ENCODE peak calls at places on chromosomes 12 and 14, in five cellular contexts. One of them, this sample, is unnamed.

GRCh38 chr14:70698288-70698687 is 56.6 kb downstream of the TTC9 start:
- DNase-seq in SK-N-SH: no peak
- DNase-seq in A549: peak
- DNase-seq in IMR-90: peak
- DNase-seq in K562: peak
- DNase-seq in this sample: no peak

GRCh38 chr12:48002773-48003218 is 1.5 kb downstream of the COL2A1 start:
- DNase-seq in SK-N-SH: peak
- DNase-seq in A549: no peak
- DNase-seq in IMR-90: peak
- DNase-seq in K562: no peak
- DNase-seq in this sample: no peak

GRCh38 chr14:81537193-81537592 is 3.5 kb upstream of the SEL1L start:
- DNase-seq in SK-N-SH: no peak
- DNase-seq in A549: no peak
- DNase-seq in IMR-90: no peak
- DNase-seq in K562: no peak
- DNase-seq in this sample: no peak

GRCh38 chr12:54216580-54217308 is 28.0 kb upstream of the SMUG1 start:
- DNase-seq in SK-N-SH: peak
- DNase-seq in A549: peak
- DNase-seq in IMR-90: peak
- DNase-seq in K562: peak
- DNase-seq in this sample: no peak

GRCh38 chr14:54348923-54349615 is 47.7 kb upstream of the CDKN3 start:
- DNase-seq in SK-N-SH: no peak
- DNase-seq in A549: no peak
- DNase-seq in IMR-90: peak
- DNase-seq in K562: no peak
- DNase-seq in this sample: no peak

GRCh38 chr14:74555476-74556050 is 56.5 kb downstream of the LTBP2 start:
- DNase-seq in SK-N-SH: no peak
- DNase-seq in A549: no peak
- DNase-seq in IMR-90: no peak
- DNase-seq in K562: no peak
- DNase-seq in this sample: no peak

GRCh38 chr12:25151476-25151875 is 43.5 kb downstream of the DNAI7 start:
- DNase-seq in SK-N-SH: peak
- DNase-seq in A549: peak
- DNase-seq in IMR-90: peak
- DNase-seq in K562: no peak
- DNase-seq in this sample: no peak

GRCh38 chr12:88865537-88865936 is 285.3 kb upstream of the KITLG start:
- DNase-seq in SK-N-SH: no peak
- DNase-seq in A549: no peak
- DNase-seq in IMR-90: no peak
- DNase-seq in K562: no peak
- DNase-seq in this sample: no peak

GRCh38 chr12:101027816-101028215 is 182.2 kb downstream of the SLC5A8 start:
- DNase-seq in SK-N-SH: no peak
- DNase-seq in A549: no peak
- DNase-seq in IMR-90: no peak
- DNase-seq in K562: no peak
- DNase-seq in this sample: no peak

GRCh38 chr14:22039938-22040780 is 366.5 kb upstream of the OR4E1 start:
- DNase-seq in SK-N-SH: no peak
- DNase-seq in A549: peak
- DNase-seq in IMR-90: no peak
- DNase-seq in K562: no peak
- DNase-seq in this sample: no peak

GRCh38 chr12:57218030-57218853 is 1.6 kb downstream of the NXPH4 start:
- DNase-seq in SK-N-SH: peak
- DNase-seq in A549: no peak
- DNase-seq in IMR-90: peak
- DNase-seq in K562: no peak
- DNase-seq in this sample: no peak

GRCh38 chr12:67367843-67368242 is 98.7 kb downstream of the CAND1 start:
- DNase-seq in SK-N-SH: no peak
- DNase-seq in A549: no peak
- DNase-seq in IMR-90: peak
- DNase-seq in K562: no peak
- DNase-seq in this sample: no peak

GRCh38 chr14:34090451-34090850 is 139.6 kb upstream of the EGLN3 start:
- DNase-seq in SK-N-SH: no peak
- DNase-seq in A549: no peak
- DNase-seq in IMR-90: no peak
- DNase-seq in K562: no peak
- DNase-seq in this sample: no peak

GRCh38 chr12:2094597-2094996 is 41.8 kb downstream of the CACNA1C start:
- DNase-seq in SK-N-SH: no peak
- DNase-seq in A549: no peak
- DNase-seq in IMR-90: peak
- DNase-seq in K562: no peak
- DNase-seq in this sample: no peak

GRCh38 chr14:75825147-75825592 is 156.6 kb downstream of the TGFB3 start:
- DNase-seq in SK-N-SH: no peak
- DNase-seq in A549: no peak
- DNase-seq in IMR-90: no peak
- DNase-seq in K562: no peak
- DNase-seq in this sample: peak

GRCh38 chr12:76571256-76571655 is 11.7 kb upstream of the OSBPL8 start:
- DNase-seq in SK-N-SH: no peak
- DNase-seq in A549: no peak
- DNase-seq in IMR-90: peak
- DNase-seq in K562: no peak
- DNase-seq in this sample: no peak

GRCh38 chr12:29026419-29026818 is 122.7 kb upstream of the FAR2 start:
- DNase-seq in SK-N-SH: no peak
- DNase-seq in A549: no peak
- DNase-seq in IMR-90: no peak
- DNase-seq in K562: no peak
- DNase-seq in this sample: no peak

GRCh38 chr12:90683871-90684270 is 271.1 kb downstream of the CCER1 start:
- DNase-seq in SK-N-SH: no peak
- DNase-seq in A549: no peak
- DNase-seq in IMR-90: no peak
- DNase-seq in K562: no peak
- DNase-seq in this sample: no peak

GRCh38 chr14:85444685-85445084 is 85.3 kb upstream of the FLRT2 start:
- DNase-seq in SK-N-SH: peak
- DNase-seq in A549: no peak
- DNase-seq in IMR-90: peak
- DNase-seq in K562: no peak
- DNase-seq in this sample: no peak

GRCh38 chr14:100679707-100680438 is 46.8 kb upstream of the DLK1 start:
- DNase-seq in SK-N-SH: no peak
- DNase-seq in A549: no peak
- DNase-seq in IMR-90: peak
- DNase-seq in K562: no peak
- DNase-seq in this sample: no peak

GRCh38 chr12:88698471-88698870 is 118.2 kb upstream of the KITLG start:
- DNase-seq in SK-N-SH: peak
- DNase-seq in A549: no peak
- DNase-seq in IMR-90: no peak
- DNase-seq in K562: no peak
- DNase-seq in this sample: no peak

GRCh38 chr12:42609605-42610004 is 20.1 kb upstream of the PRICKLE1 start:
- DNase-seq in SK-N-SH: no peak
- DNase-seq in A549: no peak
- DNase-seq in IMR-90: peak
- DNase-seq in K562: no peak
- DNase-seq in this sample: no peak

GRCh38 chr14:102043251-102044025 is 43.4 kb downstream of the HSP90AA1 start:
- DNase-seq in SK-N-SH: no peak
- DNase-seq in A549: no peak
- DNase-seq in IMR-90: no peak
- DNase-seq in K562: no peak
- DNase-seq in this sample: no peak

GRCh38 chr12:16530268-16530865 is 75.6 kb downstream of the LMO3 start:
- DNase-seq in SK-N-SH: no peak
- DNase-seq in A549: no peak
- DNase-seq in IMR-90: no peak
- DNase-seq in K562: no peak
- DNase-seq in this sample: no peak

GRCh38 chr14:54848910-54849309 is 53.7 kb downstream of the GCH1 start:
- DNase-seq in SK-N-SH: no peak
- DNase-seq in A549: no peak
- DNase-seq in IMR-90: no peak
- DNase-seq in K562: no peak
- DNase-seq in this sample: no peak

GRCh38 chr12:79848321-79848720 is 86.6 kb downstream of the PPP1R12A start:
- DNase-seq in SK-N-SH: no peak
- DNase-seq in A549: no peak
- DNase-seq in IMR-90: peak
- DNase-seq in K562: no peak
- DNase-seq in this sample: no peak

GRCh38 chr14:67428501-67429031 is 16.6 kb upstream of the PLEK2 start:
- DNase-seq in SK-N-SH: no peak
- DNase-seq in A549: no peak
- DNase-seq in IMR-90: peak
- DNase-seq in K562: no peak
- DNase-seq in this sample: no peak

GRCh38 chr12:29907486-29907885 is 123.7 kb upstream of the TMTC1 start:
- DNase-seq in SK-N-SH: no peak
- DNase-seq in A549: no peak
- DNase-seq in IMR-90: no peak
- DNase-seq in K562: no peak
- DNase-seq in this sample: no peak

GRCh38 chr14:73829526-73830431 is 21.9 kb upstream of the PTGR2 start:
- DNase-seq in SK-N-SH: no peak
- DNase-seq in A549: no peak
- DNase-seq in IMR-90: peak
- DNase-seq in K562: peak
- DNase-seq in this sample: peak

GRCh38 chr12:53414756-53415417 is 8.8 kb upstream of the AMHR2 start:
- DNase-seq in SK-N-SH: peak
- DNase-seq in A549: no peak
- DNase-seq in IMR-90: no peak
- DNase-seq in K562: peak
- DNase-seq in this sample: no peak

GRCh38 chr12:5166976-5167375 is 123.3 kb downstream of the KCNA5 start:
- DNase-seq in SK-N-SH: peak
- DNase-seq in A549: no peak
- DNase-seq in IMR-90: peak
- DNase-seq in K562: no peak
- DNase-seq in this sample: no peak

GRCh38 chr12:120687570-120688289 is 781 bp downstream of the MLEC start:
- DNase-seq in SK-N-SH: no peak
- DNase-seq in A549: no peak
- DNase-seq in IMR-90: no peak
- DNase-seq in K562: peak
- DNase-seq in this sample: no peak

GRCh38 chr12:34405286-34406227 is 383.3 kb downstream of the ALG10 start:
- DNase-seq in SK-N-SH: peak
- DNase-seq in A549: no peak
- DNase-seq in IMR-90: no peak
- DNase-seq in K562: peak
- DNase-seq in this sample: no peak

GRCh38 chr14:68320495-68320894 is 472.4 kb downstream of the ZFP36L1 start:
- DNase-seq in SK-N-SH: no peak
- DNase-seq in A549: no peak
- DNase-seq in IMR-90: no peak
- DNase-seq in K562: no peak
- DNase-seq in this sample: no peak

GRCh38 chr12:132068250-132068649 is 75.9 kb downstream of the DDX51 start:
- DNase-seq in SK-N-SH: no peak
- DNase-seq in A549: no peak
- DNase-seq in IMR-90: no peak
- DNase-seq in K562: no peak
- DNase-seq in this sample: no peak
- TF ChIP-seq RCOR1 in SK-N-SH: no peak
- TF ChIP-seq RCOR1 in A549: no peak
- TF ChIP-seq RCOR1 in IMR-90: no peak
- TF ChIP-seq RCOR1 in K562: no peak
- TF ChIP-seq RCOR1 in this sample: no peak

GRCh38 chr12:7069386-7069785 is 8.9 kb downstream of the C1S start:
- DNase-seq in SK-N-SH: no peak
- DNase-seq in A549: no peak
- DNase-seq in IMR-90: no peak
- DNase-seq in K562: no peak
- DNase-seq in this sample: no peak
- TF ChIP-seq RCOR1 in SK-N-SH: no peak
- TF ChIP-seq RCOR1 in A549: no peak
- TF ChIP-seq RCOR1 in IMR-90: no peak
- TF ChIP-seq RCOR1 in K562: no peak
- TF ChIP-seq RCOR1 in this sample: no peak

GRCh38 chr14:51333299-51333698 is 93.3 kb downstream of the TMX1 start:
- DNase-seq in SK-N-SH: no peak
- DNase-seq in A549: no peak
- DNase-seq in IMR-90: no peak
- DNase-seq in K562: no peak
- DNase-seq in this sample: no peak

GRCh38 chr14:51328089-51328941 is 88.3 kb downstream of the TMX1 start:
- DNase-seq in SK-N-SH: no peak
- DNase-seq in A549: no peak
- DNase-seq in IMR-90: peak
- DNase-seq in K562: no peak
- DNase-seq in this sample: no peak

GRCh38 chr14:51328942-51329350 is 88.9 kb downstream of the TMX1 start:
- DNase-seq in SK-N-SH: no peak
- DNase-seq in A549: no peak
- DNase-seq in IMR-90: peak
- DNase-seq in K562: no peak
- DNase-seq in this sample: no peak

GRCh38 chr14:51333901-51334432 is 93.9 kb downstream of the TMX1 start:
- DNase-seq in SK-N-SH: no peak
- DNase-seq in A549: no peak
- DNase-seq in IMR-90: peak
- DNase-seq in K562: no peak
- DNase-seq in this sample: no peak

GRCh38 chr14:51331651-51332367 is 91.8 kb downstream of the TMX1 start:
- DNase-seq in SK-N-SH: no peak
- DNase-seq in A549: no peak
- DNase-seq in IMR-90: no peak
- DNase-seq in K562: no peak
- DNase-seq in this sample: no peak
- TF ChIP-seq RCOR1 in SK-N-SH: no peak
- TF ChIP-seq RCOR1 in A549: no peak
- TF ChIP-seq RCOR1 in IMR-90: no peak
- TF ChIP-seq RCOR1 in K562: no peak
- TF ChIP-seq RCOR1 in this sample: no peak

DNA sequence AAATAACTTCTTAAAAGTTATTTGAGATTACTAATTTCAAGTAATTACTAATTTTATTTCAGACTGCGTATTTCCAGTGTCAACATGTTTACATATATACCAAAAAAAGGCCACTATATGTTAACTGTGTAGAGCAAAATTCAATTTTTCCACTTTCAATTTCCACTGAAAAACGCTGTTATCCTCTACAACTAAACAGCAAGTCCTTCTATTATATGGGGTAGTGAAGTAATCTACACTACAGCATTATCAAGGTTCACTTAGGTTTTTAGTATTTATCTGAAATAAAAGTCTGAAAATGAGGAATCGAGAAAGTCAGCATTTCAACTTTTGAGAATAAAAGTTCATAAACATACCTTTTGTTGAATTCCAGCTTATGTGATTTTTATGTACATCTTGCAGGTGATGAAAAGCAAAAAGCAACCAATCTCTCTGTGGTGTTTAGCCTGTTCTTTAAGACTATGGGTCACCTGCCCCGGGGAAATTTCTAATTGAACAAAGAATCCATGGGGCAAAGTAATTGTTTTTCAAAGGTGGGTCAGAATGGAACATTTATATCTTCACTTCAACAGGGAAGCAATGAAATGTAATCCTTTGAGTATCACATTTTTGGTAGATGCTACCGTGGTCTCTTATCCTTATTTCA is 3.3 kb downstream of the BTG1 start:
- DNase-seq in SK-N-SH: no peak
- DNase-seq in A549: no peak
- DNase-seq in IMR-90: no peak
- DNase-seq in K562: no peak
- DNase-seq in this sample: no peak
- TF ChIP-seq RCOR1 in SK-N-SH: no peak
- TF ChIP-seq RCOR1 in A549: no peak
- TF ChIP-seq RCOR1 in IMR-90: no peak
- TF ChIP-seq RCOR1 in K562: no peak
- TF ChIP-seq RCOR1 in this sample: no peak